ENCODE peak calls at places on chromosomes 13 and 19, in six cellular contexts. Z, M, X, D, K and V are unnamed samples.

GRCh38 chr19:2970201-2970838 is 7.0 kb upstream of the TLE6 start:
- DNase-seq in X (no peak), D (no peak), K (no peak), M (no peak), Z (peak), V (no peak)

GRCh38 chr13:49746111-49746510 is 46.4 kb downstream of the KPNA3 start:
- DNase-seq in D (no peak), X (no peak), Z (no peak), K (no peak), M (no peak), V (no peak)

GRCh38 chr13:100333141-100333540 is 244.2 kb downstream of the PCCA start:
- DNase-seq in Z (no peak), M (no peak), X (no peak), D (no peak), K (no peak), V (no peak)

GRCh38 chr13:48942131-48942530 is 33.6 kb upstream of the FNDC3A start:
- DNase-seq in M (no peak), D (peak), K (no peak), X (no peak), Z (peak), V (no peak)

GRCh38 chr13:73835138-73835721 is 299.0 kb downstream of the KLF12 start:
- DNase-seq in X (peak), M (peak), D (no peak), K (no peak), Z (peak), V (peak)

GRCh38 chr19:35783469-35784400 is 8.4 kb downstream of the ARHGAP33 start:
- DNase-seq in Z (no peak), M (no peak), D (no peak), X (no peak), K (no peak), V (peak)

GRCh38 chr19:57560049-57560491 is 407 bp upstream of the ZNF550 start:
- DNase-seq in K (peak), X (no peak), Z (peak), M (peak), D (peak), V (peak)

GRCh38 chr13:76000131-76000530 is 364.0 kb downstream of the LMO7 start:
- DNase-seq in Z (no peak), X (no peak), K (no peak), M (no peak), D (no peak), V (no peak)